ENCODE peak calls at places on chromosomes 16 and 17, in nine cellular contexts. D, T, N, A, M, K, I, J and B are unnamed samples.

GRCh38 chr17:38541281-38541680 is 64.5 kb downstream of the SRCIN1 start:
- DNase-seq in T (no peak), D (no peak), N (no peak), K (no peak), J (no peak), I (no peak), M (no peak), A (no peak), B (no peak)

GRCh38 chr17:40727447-40728231 is 24.1 kb upstream of the KRT24 start:
- DNase-seq in K (peak; percentile 52), I (no peak), D (peak; percentile 13), M (peak; percentile 74), J (peak; percentile 32), T (no peak), A (no peak), N (no peak), B (no peak)

GRCh38 chr17:11991461-11991860 is 5.8 kb downstream of the ZNF18 start:
- DNase-seq in N (no peak), K (no peak), I (no peak), D (no peak), M (no peak), J (no peak), A (no peak), T (no peak), B (no peak)

GRCh38 chr17:68184816-68185436 is 62.9 kb upstream of the AMZ2 start:
- DNase-seq in D (no peak), A (no peak), I (no peak), J (no peak), K (no peak), T (no peak), N (no peak), M (no peak), B (no peak)

GRCh38 chr17:81053043-81053970 is 18.4 kb downstream of the BAIAP2 start:
- DNase-seq in K (no peak), D (no peak), A (no peak), N (no peak), I (no peak), M (no peak), J (no peak), T (no peak), B (no peak)

GRCh38 chr17:17511971-17512858 is 16.0 kb upstream of the RASD1 start:
- DNase-seq in A (no peak), I (no peak), J (peak; percentile 93), M (peak; percentile 93), T (no peak), K (peak; percentile 75), N (no peak), D (peak; percentile 78), B (no peak)

GRCh38 chr17:39636927-39637736 is at the start of gene STARD3:
- DNase-seq in T (peak; percentile 96), A (no peak), J (peak; percentile 75), K (peak; percentile 73), N (peak; percentile 87), D (peak; percentile 88), I (peak; percentile 78), M (peak; percentile 47), B (peak; percentile 90)

GRCh38 chr16:25045696-25046381 is 30.7 kb upstream of the ARHGAP17 start:
- DNase-seq in I (no peak), N (no peak), M (no peak), A (no peak), K (no peak), T (no peak), D (peak; percentile 42), J (peak; percentile 90), B (no peak)

GRCh38 chr17:21228845-21229244 is 14.9 kb upstream of the TMEM11 start:
- DNase-seq in J (no peak), I (no peak), D (no peak), M (no peak), K (no peak), A (no peak), T (no peak), N (no peak), B (peak; percentile 18)

GRCh38 chr16:27503662-27504061 is 46.1 kb downstream of the GTF3C1 start:
- DNase-seq in T (no peak), N (no peak), A (no peak), I (no peak), J (no peak), M (no peak), K (no peak), D (no peak), B (no peak)

GRCh38 chr17:16353702-16354174 is 469 bp upstream of the CENPV start:
- DNase-seq in D (no peak), M (no peak), N (no peak), K (no peak), A (no peak), T (no peak), J (no peak), I (no peak), B (no peak)

GRCh38 chr17:16351831-16352230 is 1.4 kb downstream of the CENPV start:
- DNase-seq in D (peak; percentile 53), I (no peak), T (no peak), N (no peak), K (no peak), J (peak; percentile 52), A (no peak), M (no peak), B (no peak)

GRCh38 chr17:16354585-16354984 is 1.3 kb upstream of the CENPV start:
- DNase-seq in D (no peak), I (no peak), M (no peak), A (no peak), T (no peak), K (no peak), N (no peak), J (no peak), B (no peak)

GRCh38 chr17:16352303-16352837 is 899 bp downstream of the CENPV start:
- DNase-seq in D (peak; percentile 25), M (no peak), K (no peak), N (peak; percentile 66), I (no peak), T (peak; percentile 90), A (no peak), J (peak; percentile 41), B (peak; percentile 49)

GRCh38 chr17:16352838-16353701 is at the start of gene CENPV:
- DNase-seq in I (peak; percentile 28), D (peak; percentile 29), N (peak; percentile 59), A (no peak), K (no peak), M (no peak), J (peak; percentile 16), T (peak; percentile 89), B (peak; percentile 67)
- TF ChIP-seq CTCF in I (no peak), D (no peak), N (peak; percentile 32), A (peak; percentile 81), K (no peak), M (no peak), J (no peak), T (peak; percentile 15), B (no peak)

GRCh38 chr17:76707985-76708807 is 2.6 kb downstream of the MXRA7 start:
- DNase-seq in I (no peak), D (no peak), N (peak; percentile 70), T (peak; percentile 94), K (no peak), A (no peak), M (no peak), J (peak; percentile 51), B (peak; percentile 75)
- TF ChIP-seq CTCF in I (no peak), D (peak; percentile 44), N (peak; percentile 54), T (peak; percentile 88), K (peak; percentile 56), A (peak; percentile 11), M (peak; percentile 60), J (peak; percentile 54), B (no peak)

DNA sequence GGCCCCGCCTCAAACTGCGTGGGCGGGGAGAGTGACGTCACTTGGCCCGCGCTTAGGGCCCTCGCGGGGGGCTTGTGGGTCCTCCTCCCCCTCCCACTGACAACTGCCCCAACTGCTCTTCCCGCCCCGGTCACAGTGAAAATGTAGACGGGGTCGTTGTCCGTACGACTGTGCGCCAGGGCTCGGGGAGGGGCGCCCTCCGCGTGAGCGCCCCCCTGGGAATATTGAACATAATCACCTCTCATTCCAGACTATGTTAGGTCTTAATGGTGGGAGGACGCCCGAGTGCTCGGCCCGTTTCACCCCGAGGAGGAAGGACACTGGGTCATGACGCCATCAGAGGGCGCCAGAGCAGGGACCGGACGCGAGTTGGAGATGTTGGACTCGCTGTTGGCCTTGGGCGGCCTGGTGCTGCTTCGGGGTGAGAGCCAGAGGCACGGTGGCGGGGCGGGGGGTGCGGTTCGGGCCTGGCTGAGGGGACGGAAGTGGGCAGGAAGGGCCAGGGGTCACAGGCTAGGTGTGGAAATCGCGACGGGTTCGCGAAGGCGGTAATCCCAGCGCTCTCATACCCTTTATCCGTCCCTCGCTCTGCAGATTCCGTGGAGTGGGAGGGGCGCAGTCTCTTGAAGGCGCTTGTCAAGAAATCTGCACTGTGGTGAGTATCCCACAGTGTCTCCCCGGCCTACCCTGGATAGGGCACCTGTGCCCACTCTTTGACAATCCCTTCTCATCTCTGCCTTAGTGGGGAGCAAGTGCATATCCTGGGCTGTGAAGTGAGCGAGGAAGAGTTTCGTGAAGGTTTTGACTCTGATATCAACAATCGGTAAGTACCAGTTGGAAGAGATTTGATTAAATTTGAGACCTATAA is at the start of gene ELP5:
- DNase-seq in K (peak; percentile 74), J (peak; percentile 95), M (peak; percentile 86), I (peak; percentile 73), T (peak; percentile 98), N (peak; percentile 85), D (peak; percentile 96), A (no peak), B (peak; percentile 99)
- TF ChIP-seq CTCF in K (peak; percentile 9), J (no peak), M (no peak), I (no peak), T (peak; percentile 44), N (no peak), D (no peak), A (peak; percentile 65), B (no peak)

GRCh38 chr17:16215273-16215964 is at the start of gene NCOR1:
- DNase-seq in N (peak; percentile 86), D (peak; percentile 94), J (peak; percentile 92), K (peak; percentile 61), A (peak; percentile 50), T (peak; percentile 98), I (peak; percentile 75), M (peak; percentile 84), B (peak; percentile 94)
- TF ChIP-seq CTCF in N (peak; percentile 44), D (peak; percentile 30), J (peak; percentile 20), K (peak; percentile 49), A (no peak), T (peak; percentile 44), I (no peak), M (peak; percentile 37), B (no peak)

DNA sequence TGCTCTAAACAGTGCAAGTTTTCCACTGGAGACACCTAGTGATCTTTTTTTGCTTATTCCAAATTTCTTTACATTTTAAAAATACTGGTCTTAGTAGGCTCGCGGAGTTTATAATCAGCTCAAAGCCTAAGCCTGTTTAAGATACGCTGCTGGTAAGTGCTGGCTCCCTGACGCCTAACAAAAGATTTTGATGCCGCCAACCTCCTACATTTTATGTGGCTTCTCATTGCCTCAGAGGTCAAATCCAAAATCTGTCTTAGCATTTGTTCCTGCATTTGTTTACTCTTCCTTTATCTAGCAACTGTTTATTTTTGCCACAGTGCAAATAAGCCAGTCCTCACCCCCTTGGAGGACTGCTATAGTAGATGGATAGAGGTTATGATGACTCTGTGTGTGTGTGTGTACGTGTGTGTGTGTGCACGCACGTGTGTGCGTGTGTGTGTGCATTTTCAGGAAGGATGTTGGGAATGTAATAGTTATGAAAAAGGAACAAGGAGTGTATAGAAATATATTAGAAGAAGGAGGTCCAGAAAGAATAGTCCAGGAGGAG is 24.8 kb downstream of the HS3ST3B1 start:
- DNase-seq in D (no peak), I (no peak), M (no peak), K (no peak), A (no peak), N (no peak), J (no peak), T (no peak), B (no peak)
- TF ChIP-seq CTCF in D (no peak), I (no peak), M (no peak), K (no peak), A (no peak), N (no peak), J (no peak), T (no peak), B (no peak)